ENCODE peak calls at places on chromosomes 7 and 10, in five cellular contexts. H is dermis microvascular lymphatic vessel endothelial cell; K is CD8-positive, alpha-beta memory T cell; X is ELR; Z is GM12864. W is an unnamed sample.

GRCh38 chr7:96250776-96251361 is 71.0 kb downstream of the SLC25A13 start:
- DNase-seq in H (no peak), K (no peak), X (no peak), Z (no peak), W (no peak)

GRCh38 chr10:124004372-124004928 is 88.9 kb downstream of the CHST15 start:
- DNase-seq in H (no peak), K (no peak), X (no peak), Z (no peak), W (no peak)

GRCh38 chr10:122140941-122141623 is 130.0 kb upstream of the BTBD16 start:
- DNase-seq in H (no peak), K (no peak), X (peak), Z (no peak), W (peak)

GRCh38 chr7:48660482-48660881 is 263.9 kb upstream of the CDC14C start:
- DNase-seq in H (no peak), K (no peak), X (no peak), Z (no peak), W (no peak)

GRCh38 chr10:120942806-120943413 is 91.7 kb downstream of the WDR11 start:
- DNase-seq in H (peak), K (peak), X (peak), Z (peak), W (peak)

GRCh38 chr10:118980870-118981269 is 48.6 kb upstream of the NANOS1 start:
- DNase-seq in H (no peak), K (no peak), X (no peak), Z (no peak), W (no peak)

GRCh38 chr7:151827620-151828019 is 49.3 kb downstream of the PRKAG2 start:
- DNase-seq in H (no peak), K (no peak), X (no peak), Z (no peak), W (no peak)

GRCh38 chr10:19788075-19788686 is 28.1 kb upstream of the PLXDC2 start:
- DNase-seq in H (peak), K (no peak), X (peak), Z (peak), W (peak)

GRCh38 chr10:88851706-88852105 is at the start of gene ANKRD22:
- DNase-seq in H (no peak), K (no peak), X (peak), Z (no peak), W (peak)

GRCh38 chr7:82985144-82985802 is 177.4 kb downstream of the PCLO start:
- DNase-seq in H (no peak), K (no peak), X (peak), Z (no peak), W (no peak)

GRCh38 chr7:105387621-105388372 is 924 bp downstream of the SRPK2 start:
- DNase-seq in H (peak), K (peak), X (peak), Z (no peak), W (peak)

W was measured in GM23248.